ENCODE peak calls at places on chromosomes 6 and 20, in ten cellular contexts. L, Q, O, R, J, B, U, T, P and Z are unnamed samples. For H3K9me3, the result is how much of the 10 kb centered on the place peaks cover.

GRCh38 chr6:53294095-53294494 is 54.7 kb downstream of the ELOVL5 start:
- DNase-seq in L (no peak), Q (peak), O (no peak), R (no peak), J (no peak), B (no peak), U (peak), T (no peak), P (no peak), Z (no peak)

GRCh38 chr6:104958720-104959452 is 2.0 kb downstream of the LIN28B start:
- DNase-seq in L (no peak), Q (peak), O (no peak), R (no peak), J (no peak), B (no peak), U (no peak), T (no peak), P (peak), Z (no peak)

GRCh38 chr6:10528170-10528981 is 7.2 kb downstream of the GCNT2 start:
- DNase-seq in L (peak), Q (no peak), O (no peak), R (no peak), J (peak), B (no peak), U (no peak), T (no peak), P (peak), Z (peak)

GRCh38 chr6:135703621-135704020 is 147.9 kb upstream of the PDE7B start:
- DNase-seq in L (no peak), Q (no peak), O (no peak), R (no peak), J (no peak), B (no peak), U (no peak), T (no peak), P (no peak), Z (no peak)

GRCh38 chr20:8388146-8388545 is 256.1 kb downstream of the PLCB1 start:
- DNase-seq in L (no peak), Q (no peak), O (no peak), R (no peak), J (peak), B (peak), U (no peak), T (no peak), P (no peak), Z (no peak)

GRCh38 chr6:3723966-3724365 is 27.5 kb downstream of the PXDC1 start:
- DNase-seq in L (no peak), Q (no peak), O (no peak), R (no peak), J (no peak), B (no peak), U (no peak), T (no peak), P (no peak), Z (peak)

GRCh38 chr20:48794360-48794759 is 33.4 kb downstream of the PREX1 start:
- DNase-seq in L (no peak), Q (no peak), O (no peak), R (no peak), J (no peak), B (no peak), U (peak), T (peak), P (no peak), Z (no peak)

GRCh38 chr20:1312308-1312707 is 16.6 kb downstream of the SDCBP2 start:
- DNase-seq in L (no peak), Q (no peak), O (no peak), R (no peak), J (no peak), B (no peak), U (no peak), T (no peak), P (no peak), Z (no peak)

GRCh38 chr6:113828984-113829701 is 28.0 kb upstream of the MARCKS start:
- DNase-seq in L (no peak), Q (no peak), O (no peak), R (no peak), J (no peak), B (no peak), U (no peak), T (no peak), P (no peak), Z (no peak)

GRCh38 chr6:81838031-81838430 is 85.5 kb upstream of the TENT5A start:
- DNase-seq in L (no peak), Q (peak), O (no peak), R (no peak), J (no peak), B (no peak), U (no peak), T (no peak), P (peak), Z (no peak)

GRCh38 chr6:18397701-18398100 is 10.6 kb downstream of the RNF144B start:
- DNase-seq in L (no peak), Q (no peak), O (no peak), R (no peak), J (no peak), B (no peak), U (no peak), T (no peak), P (no peak), Z (no peak)

GRCh38 chr20:38246357-38247165 is 14.0 kb downstream of the KIAA1755 start:
- DNase-seq in L (no peak), Q (no peak), O (no peak), R (no peak), J (no peak), B (no peak), U (no peak), T (no peak), P (no peak), Z (no peak)

GRCh38 chr6:24902782-24903181 is 33.0 kb downstream of the RIPOR2 start:
- DNase-seq in L (no peak), Q (no peak), O (no peak), R (peak), J (peak), B (peak), U (no peak), T (peak), P (no peak), Z (no peak)

GRCh38 chr20:41895216-41895615 is 277.0 kb upstream of the CHD6 start:
- DNase-seq in L (no peak), Q (no peak), O (no peak), R (no peak), J (no peak), B (no peak), U (no peak), T (no peak), P (no peak), Z (no peak)

DNA sequence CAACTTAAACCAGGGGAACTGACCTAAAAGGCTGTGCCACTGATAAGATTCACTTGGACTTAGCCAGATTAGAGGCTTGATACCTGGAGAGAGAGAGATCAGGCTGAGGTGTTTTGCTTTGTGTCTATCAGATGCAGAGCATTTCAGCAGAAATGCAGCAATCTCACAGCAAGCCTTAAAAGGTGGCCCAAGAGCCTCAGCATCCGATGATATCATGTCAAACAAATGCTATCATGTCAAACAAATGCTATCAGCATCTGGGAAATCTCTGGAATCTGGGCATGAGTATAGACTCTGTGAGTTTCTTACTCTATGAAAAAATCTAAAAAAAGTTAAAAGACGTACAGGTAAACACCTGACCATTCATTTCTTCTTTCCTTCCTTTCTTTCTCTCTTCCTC is 718.9 kb downstream of the EYS start:
- DNase-seq in L (no peak), Q (no peak), O (no peak), R (no peak), J (no peak), B (no peak), U (no peak), T (no peak), P (peak), Z (no peak)
- H3K4me3 ChIP-seq in L (no peak), Q (no peak), O (no peak), R (no peak), J (no peak), B (no peak), U (no peak), T (no peak), P (no peak), Z (no peak)

GRCh38 chr6:4840169-4840568 is 64.0 kb downstream of the CDYL start:
- DNase-seq in L (no peak), Q (no peak), O (no peak), R (no peak), J (no peak), B (no peak), U (no peak), T (no peak), P (no peak), Z (no peak)
- H3K9me3 ChIP-seq in L (under half), Q (under half), O (under half), R (under half), J (under half), B (under half), U (under half), T (under half), P (under half), Z (under half)

DNA sequence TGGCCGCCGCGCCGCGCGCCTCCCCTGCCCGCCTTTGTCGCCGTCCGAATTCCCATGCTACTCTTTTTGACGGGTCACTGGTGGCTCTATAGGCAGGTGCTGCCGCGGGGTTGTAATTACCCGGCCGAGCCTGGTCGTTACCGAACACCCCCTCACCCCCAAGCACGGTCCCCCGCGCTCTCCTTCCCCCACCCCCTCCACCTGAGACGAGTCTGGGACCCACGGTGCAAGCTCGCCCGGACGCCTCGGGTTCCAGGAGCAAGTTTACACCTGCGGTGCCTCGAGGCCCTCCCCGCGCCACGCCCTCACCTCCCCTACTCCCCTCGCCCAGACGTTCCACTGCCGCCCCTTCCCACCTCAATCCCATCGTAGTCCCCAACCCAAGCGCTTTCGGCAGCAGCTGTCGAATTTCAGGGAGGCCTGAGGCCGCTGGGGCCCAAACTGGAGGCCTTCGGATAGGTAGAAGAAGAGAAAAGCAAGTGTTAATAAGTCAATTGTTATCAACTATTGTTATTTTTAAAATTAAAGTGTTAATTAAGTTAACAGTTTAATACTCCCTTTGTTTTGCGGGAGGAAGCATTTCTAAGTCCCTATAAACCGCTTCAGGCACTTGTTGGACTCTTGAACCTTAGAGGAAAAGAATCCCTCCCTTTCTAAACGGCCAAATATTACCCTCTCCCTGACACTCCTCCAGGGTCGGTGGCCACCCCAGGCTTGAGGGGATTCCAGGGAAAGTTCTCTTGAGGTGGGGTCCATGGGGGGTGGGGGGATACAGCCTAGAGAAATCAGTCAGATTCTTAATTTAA is 4.2 kb downstream of the NR2E1 start:
- DNase-seq in L (no peak), Q (no peak), O (no peak), R (no peak), J (no peak), B (no peak), U (no peak), T (no peak), P (no peak), Z (no peak)
- H3K4me3 ChIP-seq in L (no peak), Q (no peak), O (peak), R (peak), J (no peak), B (no peak), U (no peak), T (peak), P (no peak), Z (no peak)

GRCh38 chr6:1984346-1984994 is 260.9 kb downstream of the GMDS start:
- DNase-seq in L (no peak), Q (no peak), O (no peak), R (no peak), J (no peak), B (no peak), U (no peak), T (no peak), P (no peak), Z (no peak)
- H3K9me3 ChIP-seq in L (under half), Q (under half), O (under half), R (under half), J (under half), B (under half), U (under half), T (under half), P (under half), Z (under half)

DNA sequence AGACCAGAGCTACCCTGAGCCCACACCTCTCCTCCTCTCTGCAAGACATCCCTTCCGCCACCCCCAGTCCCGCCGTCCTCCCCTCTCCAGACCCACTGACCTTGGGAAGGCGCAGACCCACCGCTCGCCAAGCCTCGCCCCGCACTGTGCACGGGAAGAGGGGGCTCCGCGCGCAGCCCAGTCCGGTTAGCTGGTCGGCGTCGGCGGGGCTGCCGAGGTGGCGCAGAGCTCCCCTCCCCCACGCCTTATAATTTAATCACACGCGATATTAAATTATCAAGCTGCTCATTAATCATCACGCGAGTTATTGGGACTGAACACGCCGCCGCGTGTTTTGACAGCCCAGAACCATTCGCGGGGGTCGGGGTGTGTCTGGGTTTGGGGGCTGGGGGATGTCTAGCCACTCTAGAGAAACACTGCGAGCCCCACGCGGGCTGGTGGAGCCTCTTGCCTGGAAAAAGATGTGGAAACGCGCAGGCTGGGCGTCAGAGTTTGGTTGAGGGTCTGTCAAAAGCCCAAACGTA is at the start of gene LINC00237:
- DNase-seq in L (no peak), Q (no peak), O (no peak), R (no peak), J (no peak), B (no peak), U (no peak), T (no peak), P (no peak), Z (no peak)
- H3K4me3 ChIP-seq in L (no peak), Q (peak), O (peak), R (peak), J (no peak), B (peak), U (no peak), T (no peak), P (peak), Z (no peak)

GRCh38 chr20:32390999-32391398 is 32.9 kb downstream of the ASXL1 start:
- DNase-seq in L (no peak), Q (no peak), O (no peak), R (no peak), J (peak), B (no peak), U (no peak), T (no peak), P (no peak), Z (no peak)

GRCh38 chr20:32385541-32385940 is 27.4 kb downstream of the ASXL1 start:
- DNase-seq in L (no peak), Q (no peak), O (no peak), R (no peak), J (no peak), B (no peak), U (no peak), T (no peak), P (no peak), Z (no peak)

GRCh38 chr20:32382102-32382950 is 24.2 kb downstream of the ASXL1 start:
- DNase-seq in L (no peak), Q (no peak), O (no peak), R (no peak), J (no peak), B (peak), U (no peak), T (no peak), P (no peak), Z (no peak)

GRCh38 chr20:32386091-32386490 is 28.0 kb downstream of the ASXL1 start:
- DNase-seq in L (no peak), Q (no peak), O (no peak), R (no peak), J (peak), B (no peak), U (no peak), T (no peak), P (no peak), Z (no peak)

DNA sequence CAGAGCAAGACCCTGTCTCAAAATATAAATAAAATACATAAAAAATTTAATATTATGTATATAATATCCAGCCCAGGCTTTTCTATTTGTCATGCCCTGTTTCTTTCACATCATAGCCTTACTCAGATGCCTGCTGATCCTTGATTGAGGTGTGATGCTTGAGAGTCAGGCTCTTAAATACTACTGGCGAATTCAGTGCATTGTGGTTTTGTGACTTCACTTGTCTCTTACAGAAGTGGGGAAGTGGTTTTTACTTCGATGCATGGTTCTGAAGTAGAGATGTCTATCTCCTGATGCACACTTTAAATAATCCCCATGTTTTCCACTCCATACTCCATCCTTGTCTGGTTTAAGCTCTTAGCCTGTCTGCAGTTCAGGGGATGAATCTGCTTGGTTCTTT is 29.1 kb downstream of the ASXL1 start:
- DNase-seq in L (no peak), Q (no peak), O (no peak), R (no peak), J (no peak), B (no peak), U (no peak), T (no peak), P (no peak), Z (no peak)
- H3K9me3 ChIP-seq in L (under half), Q (under half), O (under half), R (under half), J (under half), B (under half), U (under half), T (under half), P (under half), Z (under half)

GRCh38 chr6:42771741-42772100 is 10.1 kb upstream of the BICRAL start:
- DNase-seq in L (no peak), Q (no peak), O (no peak), R (no peak), J (no peak), B (no peak), U (no peak), T (no peak), P (no peak), Z (no peak)
- H3K4me3 ChIP-seq in L (no peak), Q (no peak), O (peak), R (no peak), J (no peak), B (no peak), U (no peak), T (peak), P (no peak), Z (no peak)